ENCODE peak calls at places on chromosomes 7 and 10, in four cellular contexts. C, B, L and Q are unnamed samples.
A peak's percentile ranks its signal among the peaks of the same experiment; 100 is the strongest.

GRCh38 chr10:45418859-45419672 is 45.0 kb downstream of the ALOX5 start:
- DNase-seq in C (no peak), B (no peak), L (peak; percentile 10), Q (peak; percentile 56)

GRCh38 chr7:95434501-95435421 is at the start of gene PON2:
- DNase-seq in C (peak; percentile 57), B (no peak), L (peak; percentile 72), Q (peak; percentile 94)

GRCh38 chr7:129184979-129185670 is 3.3 kb upstream of the SMO start:
- DNase-seq in C (no peak), B (no peak), L (no peak), Q (no peak)

GRCh38 chr7:129830949-129831348 is 121.8 kb downstream of the UBE2H start:
- DNase-seq in C (no peak), B (no peak), L (no peak), Q (no peak)

GRCh38 chr10:30765022-30765610 is 135.6 kb upstream of the LYZL2 start:
- DNase-seq in C (no peak), B (no peak), L (no peak), Q (peak; percentile 36)

GRCh38 chr7:74013539-74014272 is 14.3 kb upstream of the ELN start:
- DNase-seq in C (no peak), B (no peak), L (no peak), Q (no peak)

GRCh38 chr7:114997487-114998404 is 75.9 kb downstream of the MDFIC start:
- DNase-seq in C (no peak), B (no peak), L (peak; percentile 37), Q (no peak)

GRCh38 chr7:79293655-79294142 is 159.8 kb downstream of the MAGI2 start:
- DNase-seq in C (no peak), B (no peak), L (peak; percentile 72), Q (no peak)

GRCh38 chr7:81745706-81746105 is 24.1 kb downstream of the HGF start:
- DNase-seq in C (no peak), B (no peak), L (no peak), Q (no peak)

GRCh38 chr7:138257459-138258193 is 181.4 kb downstream of the AKR1D1 start:
- DNase-seq in C (no peak), B (no peak), L (no peak), Q (no peak)

GRCh38 chr10:64523065-64523759 is 1002.0 kb downstream of the REEP3 start:
- DNase-seq in C (no peak), B (no peak), L (no peak), Q (no peak)

GRCh38 chr10:7410306-7410799 is 481 bp downstream of the SFMBT2 start:
- DNase-seq in C (no peak), B (peak; percentile 43), L (peak; percentile 10), Q (peak; percentile 38)

GRCh38 chr10:98959486-98959885 is 276.2 kb downstream of the HPSE2 start:
- DNase-seq in C (no peak), B (no peak), L (no peak), Q (no peak)

GRCh38 chr10:31838065-31838464 is 90.6 kb downstream of the ARHGAP12 start:
- DNase-seq in C (no peak), B (no peak), L (no peak), Q (no peak)

GRCh38 chr7:17689361-17689760 is 250.9 kb downstream of the SNX13 start:
- DNase-seq in C (no peak), B (no peak), L (no peak), Q (peak; percentile 19)
- H3K4me2 ChIP-seq in C (no peak overlapping the region), B (no peak overlapping the region), L (no peak overlapping the region), Q (peak overlapping the region; percentile 24)

GRCh38 chr7:127706766-127707165 is 54.8 kb downstream of the SND1 start:
- DNase-seq in C (no peak), B (no peak), L (no peak), Q (peak; percentile 12)

GRCh38 chr7:127710635-127711034 is 58.6 kb downstream of the SND1 start:
- DNase-seq in C (no peak), B (no peak), L (no peak), Q (peak; percentile 16)

GRCh38 chr7:127708788-127709187 is 56.8 kb downstream of the SND1 start:
- DNase-seq in C (peak; percentile 54), B (peak; percentile 80), L (peak; percentile 86), Q (peak; percentile 86)

GRCh38 chr7:127705461-127705959 is 53.5 kb downstream of the SND1 start:
- DNase-seq in C (no peak), B (no peak), L (peak; percentile 21), Q (peak; percentile 50)

DNA sequence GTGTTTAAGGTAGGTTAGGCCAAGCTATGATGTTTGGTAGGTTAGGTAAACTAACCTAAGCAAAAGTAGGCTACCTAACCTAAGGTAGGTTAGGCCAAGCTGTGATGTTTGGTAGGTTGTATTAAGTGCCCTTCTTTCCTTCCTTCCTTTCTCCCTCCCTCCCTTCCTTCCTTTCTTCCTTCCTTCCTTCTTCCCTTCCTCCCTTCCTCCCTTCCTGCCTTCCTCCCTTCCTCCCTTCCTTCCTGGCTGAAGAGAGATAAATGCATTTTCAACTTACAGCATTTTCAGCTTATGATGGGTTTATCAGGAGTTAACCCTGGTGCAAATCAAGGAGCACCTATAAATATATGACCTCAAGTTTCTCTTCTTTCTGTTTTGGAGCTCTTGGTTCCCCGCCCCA is 56.2 kb downstream of the SND1 start:
- DNase-seq in C (no peak), B (no peak), L (no peak), Q (no peak)
- H3K36me3 ChIP-seq in C (peaks cover 49% of the 10 kb centered on the region), B (peaks cover 97% of the 10 kb centered on the region), L (peaks cover 28% of the 10 kb centered on the region), Q (peaks cover 62% of the 10 kb centered on the region)

GRCh38 chr7:28381466-28381865 is 30.9 kb upstream of the CREB5 start:
- DNase-seq in C (no peak), B (no peak), L (peak; percentile 46), Q (no peak)

GRCh38 chr7:28383949-28384348 is 28.4 kb upstream of the CREB5 start:
- DNase-seq in C (no peak), B (no peak), L (no peak), Q (no peak)

GRCh38 chr7:28376634-28377033 is 35.7 kb upstream of the CREB5 start:
- DNase-seq in C (no peak), B (no peak), L (no peak), Q (no peak)

GRCh38 chr7:28378574-28379149 is 33.7 kb upstream of the CREB5 start:
- DNase-seq in C (no peak), B (no peak), L (peak; percentile 34), Q (peak; percentile 40)

DNA sequence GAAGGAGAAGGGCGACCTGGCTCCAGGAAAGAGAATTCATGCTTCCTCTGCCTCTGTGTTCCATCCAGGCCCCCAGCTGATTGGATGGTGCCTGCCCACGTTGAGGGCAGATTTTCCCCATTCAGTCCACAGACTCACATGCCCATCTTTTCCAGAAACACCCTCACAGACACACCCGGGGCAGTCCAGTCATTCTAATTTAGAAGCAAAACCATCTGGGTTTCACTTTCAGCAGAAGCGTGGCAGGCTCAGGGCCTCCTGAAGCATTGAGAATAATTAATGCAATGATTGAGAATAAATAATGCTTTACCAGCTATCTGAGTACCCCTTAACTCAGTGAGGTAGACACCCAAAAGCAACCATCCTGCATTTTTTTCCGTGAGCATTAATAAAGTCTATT is 30.2 kb upstream of the CREB5 start:
- DNase-seq in C (no peak), B (no peak), L (no peak), Q (no peak)
- H3K4me2 ChIP-seq in C (no peak overlapping the region), B (no peak overlapping the region), L (no peak overlapping the region), Q (no peak overlapping the region)

GRCh38 chr10:95229724-95230627 is 35.9 kb downstream of the ACSM6 start:
- DNase-seq in C (peak; percentile 78), B (no peak), L (peak; percentile 98), Q (peak; percentile 96)

GRCh38 chr10:95236068-95236903 is 42.2 kb downstream of the ACSM6 start:
- DNase-seq in C (peak; percentile 68), B (peak; percentile 79), L (peak; percentile 81), Q (peak; percentile 82)

GRCh38 chr10:95234951-95235350 is 40.9 kb downstream of the ACSM6 start:
- DNase-seq in C (no peak), B (no peak), L (no peak), Q (no peak)

GRCh38 chr10:95235676-95236067 is 41.6 kb downstream of the ACSM6 start:
- DNase-seq in C (no peak), B (no peak), L (no peak), Q (no peak)

GRCh38 chr10:95233377-95234034 is 39.5 kb downstream of the ACSM6 start:
- DNase-seq in C (no peak), B (no peak), L (peak; percentile 28), Q (peak; percentile 33)
- H3K36me3 ChIP-seq in C (no peaks in the 10 kb centered on the region), B (no peaks in the 10 kb centered on the region), L (peaks cover 44% of the 10 kb centered on the region), Q (peaks cover 5% of the 10 kb centered on the region)

DNA sequence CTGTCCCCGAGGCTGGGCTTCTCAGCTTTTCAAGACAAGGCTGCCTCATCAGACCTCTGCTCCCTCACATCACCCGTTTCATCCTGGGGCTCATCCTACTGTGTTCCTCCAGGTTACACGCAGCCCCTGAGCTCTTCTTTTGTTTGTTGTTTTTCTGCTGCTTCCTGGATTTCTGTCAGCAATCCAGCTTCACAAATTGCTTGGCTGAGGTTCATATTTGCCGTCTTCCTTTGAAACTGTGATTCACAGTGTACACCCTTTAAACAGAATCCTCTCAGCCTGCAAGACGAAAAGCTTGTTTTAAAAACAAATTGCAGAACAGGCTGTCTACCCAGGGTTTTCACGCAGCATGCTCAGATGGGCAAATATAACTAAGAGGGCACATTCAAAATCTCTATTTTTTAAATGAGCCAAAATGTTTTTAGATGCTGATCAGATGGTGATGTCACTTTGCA is 39.1 kb upstream of the PARD3 start:
- DNase-seq in C (no peak), B (no peak), L (peak; percentile 64), Q (peak; percentile 70)
- H3K4me2 ChIP-seq in C (no peak overlapping the region), B (no peak overlapping the region), L (peak overlapping the region; percentile 79), Q (peak overlapping the region; percentile 71)

GRCh38 chr10:68385740-68386139 is 21.3 kb downstream of the RUFY2 start:
- DNase-seq in C (no peak), B (no peak), L (no peak), Q (no peak)
- H3K36me3 ChIP-seq in C (peaks cover 14% of the 10 kb centered on the region), B (peaks cover 56% of the 10 kb centered on the region), L (peaks cover 31% of the 10 kb centered on the region), Q (peaks cover 70% of the 10 kb centered on the region)

DNA sequence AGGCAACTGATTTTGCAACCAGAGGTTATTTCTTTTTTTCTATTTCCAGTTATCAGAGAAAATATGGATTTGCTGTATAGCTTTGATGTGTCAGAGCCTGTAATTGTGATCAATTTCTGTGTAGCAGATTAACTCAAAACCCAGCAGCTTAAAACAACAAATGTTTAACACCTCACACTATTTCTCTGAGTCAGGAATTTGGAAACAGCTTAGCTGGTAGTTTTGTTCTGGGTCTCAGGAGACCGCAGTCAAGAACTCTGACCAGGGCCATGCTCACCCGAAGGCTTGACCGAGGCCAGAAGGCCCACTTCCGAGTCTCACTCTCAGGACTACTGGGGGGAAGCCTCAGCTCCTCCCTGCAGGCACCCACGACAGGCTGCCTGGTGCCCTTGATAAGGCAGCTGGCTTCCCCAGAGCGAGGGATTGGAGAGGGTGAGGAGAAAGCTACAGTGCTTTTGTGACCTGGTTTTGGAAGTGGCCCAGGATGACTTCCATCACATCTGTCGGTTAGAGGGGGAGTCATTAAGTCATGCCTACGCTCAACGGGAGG is 105.6 kb upstream of the SHH start:
- DNase-seq in C (no peak), B (no peak), L (no peak), Q (no peak)
- H3K4me2 ChIP-seq in C (no peak overlapping the region), B (no peak overlapping the region), L (no peak overlapping the region), Q (no peak overlapping the region)

GRCh38 chr7:105622114-105622731 is 40.9 kb upstream of the EFCAB10 start:
- DNase-seq in C (no peak), B (no peak), L (no peak), Q (no peak)
- H3K36me3 ChIP-seq in C (no peaks in the 10 kb centered on the region), B (no peaks in the 10 kb centered on the region), L (peaks cover 21% of the 10 kb centered on the region), Q (peaks cover 10% of the 10 kb centered on the region)